ENCODE peak calls at places on chromosomes 16 and 17, in four cellular contexts. One of them, this sample, is unnamed.

GRCh38 chr17:47330548-47330947 is 6.8 kb downstream of the EFCAB13 start:
- DNase-seq in tibial artery: no peak
- DNase-seq in HFFc6: no peak
- DNase-seq in T47D: no peak
- DNase-seq in this sample: no peak

GRCh38 chr16:69567031-69567680 is 1.4 kb downstream of the NFAT5 start:
- DNase-seq in tibial artery: no peak
- DNase-seq in HFFc6: no peak
- DNase-seq in T47D: peak; percentile 75
- DNase-seq in this sample: no peak

GRCh38 chr17:81599719-81600486 is 37.0 kb downstream of the NPLOC4 start:
- DNase-seq in tibial artery: no peak
- DNase-seq in HFFc6: peak; percentile 63
- DNase-seq in T47D: no peak
- DNase-seq in this sample: no peak

GRCh38 chr17:72030067-72030899 is 90.5 kb upstream of the SOX9 start:
- DNase-seq in tibial artery: no peak
- DNase-seq in HFFc6: peak; percentile 41
- DNase-seq in T47D: peak; percentile 61
- DNase-seq in this sample: no peak

GRCh38 chr16:79253100-79253631 is 347.4 kb downstream of the MAF start:
- DNase-seq in tibial artery: no peak
- DNase-seq in HFFc6: no peak
- DNase-seq in T47D: no peak
- DNase-seq in this sample: no peak

GRCh38 chr16:4314532-4315184 is 1.2 kb upstream of the GLIS2 start:
- DNase-seq in tibial artery: peak; percentile 74
- DNase-seq in HFFc6: peak; percentile 42
- DNase-seq in T47D: peak; percentile 53
- DNase-seq in this sample: no peak

GRCh38 chr16:5504028-5504758 is 406.6 kb upstream of the EEF2KMT start:
- DNase-seq in tibial artery: no peak
- DNase-seq in HFFc6: peak; percentile 39
- DNase-seq in T47D: no peak
- DNase-seq in this sample: no peak

GRCh38 chr16:11488304-11488703 is 98.4 kb downstream of the LITAF start:
- DNase-seq in tibial artery: no peak
- DNase-seq in HFFc6: no peak
- DNase-seq in T47D: no peak
- DNase-seq in this sample: no peak

GRCh38 chr17:39235555-39236221 is 9.9 kb upstream of the STAC2 start:
- DNase-seq in tibial artery: peak; percentile 39
- DNase-seq in HFFc6: peak; percentile 51
- DNase-seq in T47D: peak; percentile 87
- DNase-seq in this sample: no peak

This sample was measured in omental fat pad.